ENCODE peak calls at places on chromosomes 2 and 18, in five cellular contexts. D, F, U, T and G are unnamed samples.

GRCh38 chr2:63424329-63425078 is 163.8 kb downstream of the WDPCP start:
- DNase-seq in D (no peak), T (no peak), U (no peak), F (peak), G (no peak)

GRCh38 chr2:70965506-70965905 is 12.9 kb upstream of the ANKRD53 start:
- DNase-seq in D (no peak), F (no peak), U (no peak), T (no peak), G (no peak)

GRCh38 chr2:83478037-83478436 is 981.0 kb downstream of the SUCLG1 start:
- DNase-seq in D (no peak), T (no peak), U (no peak), F (no peak), G (no peak)

GRCh38 chr18:45071959-45072358 is 391.3 kb downstream of the SETBP1 start:
- DNase-seq in T (no peak), D (no peak), F (no peak), U (no peak), G (no peak)

GRCh38 chr2:240170354-240170735 is 29.9 kb upstream of the OTOS start:
- DNase-seq in D (no peak), T (no peak), U (no peak), F (no peak), G (no peak)

GRCh38 chr2:96806468-96807126 is 9.5 kb upstream of the CNNM3 start:
- DNase-seq in D (no peak), T (no peak), U (no peak), F (peak), G (peak)

GRCh38 chr18:24964213-24964612 is 387.8 kb downstream of the ZNF521 start:
- DNase-seq in D (no peak), U (no peak), F (no peak), T (no peak), G (no peak)

GRCh38 chr2:64376926-64377325 is 77.0 kb upstream of the LGALSL start:
- DNase-seq in T (no peak), D (no peak), F (no peak), U (no peak), G (no peak)

GRCh38 chr18:80249217-80250093 is 2.1 kb upstream of the PARD6G start:
- DNase-seq in T (no peak), F (no peak), U (no peak), D (no peak), G (no peak)

GRCh38 chr2:9110346-9110884 is 96.2 kb upstream of the ASAP2 start:
- DNase-seq in T (no peak), F (no peak), D (no peak), U (no peak), G (no peak)

GRCh38 chr2:10279946-10280463 is 22.7 kb upstream of the HPCAL1 start:
- DNase-seq in D (no peak), U (no peak), T (no peak), F (no peak), G (no peak)

GRCh38 chr2:85181093-85181685 is 48.0 kb downstream of the TCF7L1 start:
- DNase-seq in F (no peak), D (no peak), U (no peak), T (no peak), G (no peak)

GRCh38 chr18:28439870-28440269 is 262.9 kb upstream of the CDH2 start:
- DNase-seq in D (no peak), F (no peak), U (no peak), T (no peak), G (no peak)

GRCh38 chr2:88669371-88670214 is 21.9 kb upstream of the RPIA start:
- DNase-seq in U (no peak), D (no peak), F (peak), T (no peak), G (no peak)

GRCh38 chr2:221896505-221897151 is 324.5 kb upstream of the EPHA4 start:
- DNase-seq in F (no peak), D (no peak), U (no peak), T (no peak), G (no peak)

GRCh38 chr2:238963164-238963969 is 115.5 kb downstream of the TWIST2 start:
- DNase-seq in T (no peak), U (no peak), D (no peak), F (no peak), G (no peak)

GRCh38 chr2:101763496-101764333 is 66.2 kb downstream of the MAP4K4 start:
- DNase-seq in F (no peak), T (no peak), U (no peak), D (no peak), G (no peak)

GRCh38 chr2:133844214-133844892 is 276.1 kb upstream of the NCKAP5 start:
- DNase-seq in D (peak), T (peak), F (peak), U (peak), G (no peak)

GRCh38 chr2:139773720-139774277 is 993.6 kb upstream of the NXPH2 start:
- DNase-seq in D (no peak), T (no peak), U (no peak), F (no peak), G (no peak)

GRCh38 chr2:228064796-228065315 is 116.6 kb downstream of the SPHKAP start:
- DNase-seq in D (no peak), U (no peak), T (no peak), F (no peak), G (no peak)

GRCh38 chr18:35504996-35505395 is 7.2 kb upstream of the INO80C start:
- DNase-seq in F (no peak), D (no peak), T (no peak), U (no peak), G (no peak)

GRCh38 chr2:73263540-73264331 is 20.5 kb downstream of the FBXO41 start:
- DNase-seq in T (no peak), D (no peak), F (no peak), U (no peak), G (no peak)

GRCh38 chr18:5295231-5295920 is at the start of gene ZBTB14:
- DNase-seq in U (peak), T (peak), D (peak), F (peak), G (peak)